ENCODE peak calls at places on chromosomes 1 and 21, in seven cellular contexts. W is NB4; P is fibroblast of the aortic adventitia; E is endothelial cell; L is Caco-2; Y is activated naive CD4-positive, alpha-beta T cell treated with anti-CD3 and anti-CD28 coated beads, Interleukin-2, amount 50 U/mL, for 16 hours; C is lung microvascular endothelial cell. F is an unnamed sample.

GRCh38 chr1:85818371-85818770 is 110.1 kb upstream of the ZNHIT6 start:
- DNase-seq in W (no peak), P (peak; percentile 11), E (no peak), L (no peak), Y (no peak), C (no peak), F (no peak)

GRCh38 chr1:214990619-214991018 is 91.9 kb upstream of the KCNK2 start:
- DNase-seq in W (no peak), P (peak; percentile 94), E (no peak), L (no peak), Y (no peak), C (no peak), F (no peak)

GRCh38 chr1:53401815-53402745 is 57.1 kb upstream of the DMRTB1 start:
- DNase-seq in W (no peak), P (no peak), E (no peak), L (no peak), Y (no peak), C (no peak), F (no peak)

GRCh38 chr1:221327954-221328353 is 413.9 kb downstream of the DUSP10 start:
- DNase-seq in W (no peak), P (no peak), E (no peak), L (no peak), Y (no peak), C (peak; percentile 8), F (no peak)

GRCh38 chr1:47853059-47853458 is 144.1 kb downstream of the TRABD2B start:
- DNase-seq in W (no peak), P (no peak), E (no peak), L (no peak), Y (no peak), C (no peak), F (no peak)

GRCh38 chr1:150365945-150366344 is 2.0 kb downstream of the RPRD2 start:
- DNase-seq in W (peak; percentile 53), P (peak; percentile 16), E (no peak), L (no peak), Y (no peak), C (no peak), F (no peak)

GRCh38 chr1:43232071-43232470 is 37.7 kb upstream of the TMEM125 start:
- DNase-seq in W (no peak), P (peak; percentile 86), E (no peak), L (no peak), Y (no peak), C (peak; percentile 80), F (no peak)

GRCh38 chr21:42124826-42125570 is 53.9 kb downstream of the UMODL1 start:
- DNase-seq in W (no peak), P (no peak), E (no peak), L (no peak), Y (no peak), C (no peak), F (no peak)

GRCh38 chr1:27346991-27347627 is 5.3 kb downstream of the SYTL1 start:
- DNase-seq in W (no peak), P (no peak), E (no peak), L (no peak), Y (no peak), C (no peak), F (no peak)

GRCh38 chr1:214552174-214552608 is 789 bp upstream of the PTPN14 start:
- DNase-seq in W (no peak), P (peak; percentile 81), E (peak; percentile 55), L (peak; percentile 95), Y (no peak), C (peak; percentile 80), F (peak; percentile 53)

GRCh38 chr1:205512059-205513045 is 7.9 kb downstream of the CDK18 start:
- DNase-seq in W (no peak), P (peak; percentile 24), E (no peak), L (no peak), Y (no peak), C (no peak), F (no peak)

GRCh38 chr1:87231703-87232363 is 96.8 kb upstream of the LMO4 start:
- DNase-seq in W (no peak), P (no peak), E (no peak), L (no peak), Y (no peak), C (no peak), F (no peak)

GRCh38 chr1:185373813-185374524 is 56.9 kb upstream of the IVNS1ABP start:
- DNase-seq in W (peak; percentile 85), P (peak; percentile 25), E (no peak), L (no peak), Y (no peak), C (peak; percentile 78), F (no peak)

GRCh38 chr1:116164056-116164889 is 53.1 kb downstream of the MAB21L3 start:
- DNase-seq in W (no peak), P (no peak), E (no peak), L (no peak), Y (no peak), C (no peak), F (no peak)

GRCh38 chr1:35666916-35667315 is 25.6 kb upstream of the PSMB2 start:
- DNase-seq in W (no peak), P (no peak), E (no peak), L (no peak), Y (no peak), C (no peak), F (no peak)

GRCh38 chr1:17405898-17406759 is 33.3 kb downstream of the RCC2 start:
- DNase-seq in W (peak; percentile 70), P (peak; percentile 57), E (peak; percentile 83), L (peak; percentile 66), Y (peak; percentile 45), C (peak; percentile 70), F (peak; percentile 83)

GRCh38 chr1:119535381-119535780 is 28.4 kb downstream of the HSD3B1 start:
- DNase-seq in W (no peak), P (no peak), E (no peak), L (no peak), Y (no peak), C (no peak), F (no peak)

GRCh38 chr1:150528196-150528595 is 12.6 kb downstream of the FALEC start:
- DNase-seq in W (no peak), P (peak; percentile 63), E (no peak), L (no peak), Y (no peak), C (no peak), F (no peak)

GRCh38 chr1:209383422-209383821 is 200.1 kb upstream of the CAMK1G start:
- DNase-seq in W (no peak), P (no peak), E (no peak), L (no peak), Y (no peak), C (no peak), F (no peak)

GRCh38 chr1:178825167-178825566 is 45.7 kb downstream of the ANGPTL1 start:
- DNase-seq in W (no peak), P (no peak), E (no peak), L (no peak), Y (no peak), C (no peak), F (no peak)

GRCh38 chr1:174874337-174875053 is 125.3 kb upstream of the CACYBP start:
- DNase-seq in W (no peak), P (no peak), E (peak; percentile 12), L (no peak), Y (no peak), C (no peak), F (no peak)

GRCh38 chr1:90850925-90851710 is 134.0 kb upstream of the BARHL2 start:
- DNase-seq in W (peak; percentile 80), P (peak; percentile 4), E (peak; percentile 87), L (peak; percentile 70), Y (peak; percentile 78), C (peak; percentile 76), F (peak; percentile 51)

GRCh38 chr21:44887807-44888580 is 14.5 kb upstream of the PTTG1IP start:
- DNase-seq in W (no peak), P (no peak), E (no peak), L (no peak), Y (no peak), C (no peak), F (no peak)

GRCh38 chr1:62784509-62785365 is 805 bp downstream of the ATG4C start:
- DNase-seq in W (peak; percentile 67), P (peak; percentile 40), E (no peak), L (no peak), Y (no peak), C (no peak), F (no peak)

GRCh38 chr1:153532161-153532560 is 3.6 kb downstream of the S100A6 start:
- DNase-seq in W (peak; percentile 85), P (no peak), E (no peak), L (no peak), Y (no peak), C (no peak), F (no peak)

GRCh38 chr1:206829282-206829681 is 36.1 kb upstream of the IL20 start:
- DNase-seq in W (no peak), P (no peak), E (no peak), L (no peak), Y (no peak), C (no peak), F (no peak)

GRCh38 chr1:3471356-3472087 is 17.1 kb downstream of the ARHGEF16 start:
- DNase-seq in W (peak; percentile 74), P (peak; percentile 24), E (peak; percentile 63), L (peak; percentile 88), Y (no peak), C (peak; percentile 79), F (peak; percentile 86)

GRCh38 chr1:233281711-233282581 is 13.6 kb downstream of the PCNX2 start:
- DNase-seq in W (peak; percentile 71), P (peak; percentile 65), E (no peak), L (no peak), Y (no peak), C (no peak), F (no peak)

GRCh38 chr1:87140831-87141540 is 187.7 kb upstream of the LMO4 start:
- DNase-seq in W (no peak), P (no peak), E (no peak), L (no peak), Y (no peak), C (no peak), F (no peak)

GRCh38 chr1:187264995-187265602 is 436.4 kb downstream of the PLA2G4A start:
- DNase-seq in W (peak; percentile 39), P (peak; percentile 29), E (peak; percentile 42), L (no peak), Y (no peak), C (peak; percentile 26), F (no peak)

GRCh38 chr21:46091118-46091517 is 6.8 kb upstream of the COL6A2 start:
- DNase-seq in W (no peak), P (no peak), E (no peak), L (no peak), Y (no peak), C (no peak), F (no peak)

GRCh38 chr1:242212401-242212800 is 213.5 kb upstream of the MAP1LC3C start:
- DNase-seq in W (no peak), P (no peak), E (no peak), L (no peak), Y (no peak), C (no peak), F (no peak)

GRCh38 chr1:182628657-182629056 is 24.5 kb upstream of the RGS16 start:
- DNase-seq in W (no peak), P (no peak), E (no peak), L (no peak), Y (no peak), C (no peak), F (no peak)

GRCh38 chr1:165696625-165697100 is 1.7 kb downstream of the ALDH9A1 start:
- DNase-seq in W (peak; percentile 40), P (peak; percentile 99), E (no peak), L (no peak), Y (no peak), C (no peak), F (no peak)

F was measured in HuH-7.5.